ENCODE peak calls at places on chromosomes 2 and 18, in four cellular contexts. L is H1, O is IMR-90, T is H9. N is an unnamed sample.

GRCh38 chr2:48147719-48148118 is 241.4 kb upstream of the FBXO11 start:
- DNase-seq in L (no peak), O (no peak), T (no peak), N (no peak)

GRCh38 chr2:119914266-119914665 is 98.6 kb upstream of the EPB41L5 start:
- DNase-seq in L (no peak), O (peak), T (no peak), N (no peak)

GRCh38 chr2:220191737-220192136 is 564.3 kb downstream of the SLC4A3 start:
- DNase-seq in L (no peak), O (no peak), T (no peak), N (no peak)

GRCh38 chr18:45384137-45384998 is 230.9 kb upstream of the SLC14A2 start:
- DNase-seq in L (peak), O (peak), T (peak), N (peak)

GRCh38 chr2:105118960-105119359 is 81.1 kb downstream of the MRPS9 start:
- DNase-seq in L (no peak), O (no peak), T (peak), N (peak)

GRCh38 chr2:39570130-39570555 is 95.6 kb upstream of the TMEM178A start:
- DNase-seq in L (no peak), O (no peak), T (no peak), N (no peak)

GRCh38 chr2:40096360-40096759 is 317.3 kb upstream of the THUMPD2 start:
- DNase-seq in L (no peak), O (peak), T (no peak), N (no peak)

GRCh38 chr2:62430146-62430545 is 75.8 kb downstream of the TMEM17 start:
- DNase-seq in L (no peak), O (no peak), T (no peak), N (no peak)

GRCh38 chr2:129733579-129733978 is 245.9 kb upstream of the RAB6C start:
- DNase-seq in L (no peak), O (no peak), T (no peak), N (no peak)

GRCh38 chr18:33821503-33821902 is 243.5 kb downstream of the ASXL3 start:
- DNase-seq in L (no peak), O (peak), T (no peak), N (no peak)

GRCh38 chr2:157497603-157498314 is 53.9 kb upstream of the CYTIP start:
- DNase-seq in L (no peak), O (peak), T (no peak), N (peak)

GRCh38 chr2:67400560-67401464 is 3.7 kb downstream of the ETAA1 start:
- DNase-seq in L (no peak), O (peak), T (no peak), N (no peak)

GRCh38 chr2:44291281-44292248 is 16.3 kb downstream of the SLC3A1 start:
- DNase-seq in L (no peak), O (peak), T (peak), N (peak)

GRCh38 chr2:82827426-82827825 is 1631.7 kb downstream of the SUCLG1 start:
- DNase-seq in L (no peak), O (no peak), T (no peak), N (no peak)

GRCh38 chr2:1437101-1437500 is 23.8 kb downstream of the TPO start:
- DNase-seq in L (no peak), O (no peak), T (no peak), N (no peak)

GRCh38 chr2:28294451-28294850 is 98.2 kb upstream of the FOSL2 start:
- DNase-seq in L (no peak), O (no peak), T (no peak), N (no peak)

GRCh38 chr2:209380278-209380677 is 43.6 kb upstream of the MAP2 start:
- DNase-seq in L (no peak), O (no peak), T (no peak), N (no peak)

GRCh38 chr2:145984541-145984940 is 1464.6 kb upstream of the ZEB2 start:
- DNase-seq in L (no peak), O (peak), T (no peak), N (no peak)

GRCh38 chr2:30656079-30656478 is 151.2 kb downstream of the CAPN13 start:
- DNase-seq in L (no peak), O (peak), T (no peak), N (no peak)

GRCh38 chr2:12679550-12680072 is 37.1 kb upstream of the TRIB2 start:
- DNase-seq in L (no peak), O (no peak), T (no peak), N (no peak)

DNA sequence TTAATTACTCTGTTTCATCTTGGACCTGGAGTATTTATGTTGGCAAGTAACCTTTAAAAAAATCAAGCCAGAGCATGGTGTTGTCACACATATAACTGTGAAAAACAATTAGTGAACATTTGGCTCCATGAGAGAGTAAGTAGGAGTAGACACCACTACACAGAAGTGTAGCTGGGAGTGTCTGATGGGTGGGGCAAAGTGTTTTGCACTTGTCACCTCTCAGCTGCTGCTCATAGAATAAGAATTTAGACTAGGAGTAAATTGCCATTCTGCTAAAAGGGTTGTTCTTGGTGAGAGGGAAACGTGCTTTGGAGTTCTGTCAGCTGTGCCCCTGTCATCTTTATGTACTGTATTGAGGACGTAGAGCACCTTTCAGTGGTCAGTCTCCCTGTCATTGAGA is 114.5 kb downstream of the TTC27 start:
- DNase-seq in L (no peak), O (no peak), T (no peak), N (no peak)
- H3K27ac ChIP-seq in L (no peak), O (no peak), T (no peak), N (no peak)

GRCh38 chr2:7726989-7727388 is 809.8 kb downstream of the RNF144A start:
- DNase-seq in L (no peak), O (no peak), T (no peak), N (no peak)
- H3K56ac ChIP-seq in L (no peak), O (no peak), T (no peak), N (no peak)

GRCh38 chr2:16656784-16657391 is 8.7 kb downstream of the CYRIA start:
- DNase-seq in L (no peak), O (no peak), T (no peak), N (no peak)

GRCh38 chr2:16658082-16658481 is 7.6 kb downstream of the CYRIA start:
- DNase-seq in L (no peak), O (no peak), T (no peak), N (no peak)

GRCh38 chr2:16655457-16655837 is 10.2 kb downstream of the CYRIA start:
- DNase-seq in L (no peak), O (no peak), T (no peak), N (no peak)

GRCh38 chr2:16654775-16655456 is 10.7 kb downstream of the CYRIA start:
- DNase-seq in L (no peak), O (no peak), T (no peak), N (no peak)

GRCh38 chr2:16656087-16656486 is 9.5 kb downstream of the CYRIA start:
- DNase-seq in L (no peak), O (no peak), T (no peak), N (no peak)
- H3K27ac ChIP-seq in L (no peak), O (no peak), T (no peak), N (no peak)

GRCh38 chr2:109118321-109118720 is 10.7 kb upstream of the SH3RF3 start:
- DNase-seq in L (no peak), O (no peak), T (no peak), N (no peak)

GRCh38 chr2:109120166-109120565 is 8.8 kb upstream of the SH3RF3 start:
- DNase-seq in L (no peak), O (no peak), T (no peak), N (no peak)

GRCh38 chr2:109123586-109124201 is 5.3 kb upstream of the SH3RF3 start:
- DNase-seq in L (no peak), O (no peak), T (no peak), N (no peak)

GRCh38 chr2:109117780-109118179 is 11.2 kb upstream of the SH3RF3 start:
- DNase-seq in L (no peak), O (no peak), T (no peak), N (no peak)
- H3K56ac ChIP-seq in L (no peak), O (no peak), T (no peak), N (no peak)

DNA sequence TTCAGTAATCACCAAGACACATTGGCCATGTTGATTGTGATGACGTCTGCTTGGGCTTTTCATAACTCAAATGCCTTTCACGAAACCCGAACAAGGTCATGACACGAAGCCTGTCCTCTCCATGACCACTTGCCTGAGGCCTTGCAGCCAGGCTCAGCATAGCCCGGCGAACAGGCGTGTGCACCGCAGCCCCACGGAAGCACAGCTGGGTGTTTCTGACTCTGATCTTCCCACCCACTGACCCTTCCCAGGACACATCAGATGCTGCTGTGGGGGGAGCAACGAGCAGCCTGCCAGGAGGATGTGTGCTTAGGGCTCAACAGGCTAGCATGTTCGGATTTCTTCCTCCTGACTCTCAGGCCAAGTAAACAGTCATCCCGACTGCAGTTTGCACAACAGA is 369.4 kb upstream of the SALL3 start:
- DNase-seq in L (no peak), O (no peak), T (peak), N (no peak)
- H3K27ac ChIP-seq in L (no peak), O (no peak), T (no peak), N (no peak)